ENCODE peak calls at places on chromosomes 1 and 21, in eight cellular contexts. U is astrocyte, K is left ventricle myocardium inferior, T is Caco-2, C is cardiac muscle cell, B is IMR-90, V is lung, G is heart right ventricle. D is an unnamed sample.

GRCh38 chr21:42358937-42359336 is 7.4 kb downstream of the TFF1 start:
- DNase-seq in C (no peak), B (no peak), U (no peak), T (no peak), V (no peak), G (no peak), K (no peak), D (no peak)

GRCh38 chr21:44820851-44821250 is 3.0 kb upstream of the SUMO3 start:
- DNase-seq in C (no peak), K (no peak), B (peak; percentile 60), V (no peak), T (no peak), U (no peak), G (no peak), D (no peak)

GRCh38 chr21:41411449-41412089 is 14.5 kb upstream of the MX1 start:
- DNase-seq in V (peak; percentile 78), K (no peak), T (no peak), G (peak; percentile 43), U (no peak), B (no peak), C (no peak), D (no peak)

GRCh38 chr1:227429447-227430359 is 111.4 kb upstream of the CDC42BPA start:
- DNase-seq in V (no peak), T (no peak), U (peak; percentile 42), C (no peak), K (no peak), G (peak; percentile 26), B (peak; percentile 61), D (no peak)

GRCh38 chr1:229620876-229621275 is 5.0 kb downstream of the TAF5L start:
- DNase-seq in V (no peak), C (no peak), G (no peak), U (peak; percentile 80), B (peak; percentile 54), T (no peak), K (no peak), D (no peak)

GRCh38 chr1:235160395-235160964 is 570 bp downstream of the RBM34 start:
- DNase-seq in G (no peak), K (no peak), U (peak; percentile 66), B (peak; percentile 64), V (no peak), T (no peak), C (peak; percentile 63), D (no peak)

GRCh38 chr1:76053021-76053420 is 21.5 kb upstream of the ST6GALNAC3 start:
- DNase-seq in C (peak; percentile 35), U (no peak), T (no peak), K (no peak), B (no peak), V (no peak), G (no peak), D (no peak)

GRCh38 chr1:243474906-243475305 is 219.1 kb downstream of the SDCCAG8 start:
- DNase-seq in K (no peak), C (no peak), V (no peak), G (no peak), U (no peak), T (no peak), B (no peak), D (no peak)

GRCh38 chr1:30749691-30750583 is 7.6 kb downstream of the LAPTM5 start:
- DNase-seq in T (no peak), G (no peak), B (no peak), V (no peak), U (no peak), C (no peak), K (no peak), D (no peak)

GRCh38 chr1:109091196-109092193 is 931 bp downstream of the TMEM167B start:
- DNase-seq in B (peak; percentile 75), U (peak; percentile 53), G (no peak), V (no peak), C (no peak), K (no peak), T (no peak), D (no peak)

DNA sequence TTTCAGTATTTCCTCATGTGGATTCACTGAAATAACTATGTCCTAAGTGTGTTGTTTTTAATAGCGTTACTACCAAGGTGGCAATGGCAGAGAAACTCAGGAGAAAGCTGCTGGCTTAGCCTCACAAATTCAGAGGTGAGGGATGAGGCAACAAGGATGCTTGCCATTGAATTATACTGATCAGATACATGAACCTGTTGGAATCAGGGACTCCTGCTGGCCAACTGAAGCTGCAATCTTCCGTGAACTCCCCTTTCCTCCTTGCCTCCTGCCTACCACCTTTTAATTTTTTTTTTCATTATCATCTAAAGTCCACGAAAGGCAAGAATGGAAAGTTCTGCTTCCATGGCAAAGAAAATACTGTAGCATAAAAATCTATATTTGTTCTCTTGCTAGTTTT is 254.7 kb downstream of the NFIA start:
- DNase-seq in U (no peak), V (no peak), C (no peak), B (no peak), K (no peak), G (no peak), T (no peak), D (no peak)
- TF ChIP-seq CTCF in U (no peak), V (no peak), C (peak; percentile 17), B (no peak), K (peak; percentile 34), G (no peak), T (no peak), D (peak; percentile 30)

DNA sequence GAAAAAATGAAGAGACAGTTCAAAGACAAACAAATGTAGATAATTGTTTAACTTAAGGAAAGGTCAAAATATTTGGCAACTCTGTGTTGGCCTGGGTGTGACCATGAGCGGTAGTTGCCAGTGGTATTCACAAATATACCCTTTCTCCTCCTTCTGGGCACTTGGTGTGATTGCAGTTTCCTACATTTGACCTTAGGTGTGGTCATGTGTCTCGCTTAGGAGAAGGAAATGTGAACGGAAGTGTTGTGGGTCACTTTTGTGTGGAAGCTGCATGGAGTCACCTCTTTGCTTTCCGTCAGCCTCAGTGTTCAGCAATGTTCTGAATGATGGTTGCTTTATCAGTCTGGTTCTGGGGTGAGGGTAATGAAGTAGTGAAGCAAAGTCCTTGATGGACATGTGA is 3.4 kb upstream of the PCSK9 start:
- DNase-seq in B (no peak), G (no peak), K (no peak), T (no peak), U (no peak), C (no peak), V (no peak), D (no peak)
- H3K27me3 ChIP-seq in B (peaks cover 75% of the 10 kb centered on the region), G (peaks cover 76% of the 10 kb centered on the region), K (peaks cover 82% of the 10 kb centered on the region), T (no peaks in the 10 kb centered on the region), U (peaks cover 74% of the 10 kb centered on the region), C (peaks cover 39% of the 10 kb centered on the region), V (no peaks in the 10 kb centered on the region), D (no peaks in the 10 kb centered on the region)

GRCh38 chr21:15425049-15425448 is 304.7 kb upstream of the USP25 start:
- DNase-seq in G (no peak), K (no peak), C (no peak), B (no peak), T (no peak), V (no peak), U (no peak), D (no peak)

GRCh38 chr21:15421521-15421920 is 308.3 kb upstream of the USP25 start:
- DNase-seq in B (no peak), V (no peak), C (no peak), K (no peak), U (peak; percentile 51), G (no peak), T (no peak), D (no peak)

GRCh38 chr21:15422761-15423160 is 307.0 kb upstream of the USP25 start:
- DNase-seq in T (no peak), C (no peak), G (no peak), B (peak; percentile 2), V (no peak), K (no peak), U (peak; percentile 98), D (no peak)

GRCh38 chr21:15421947-15422346 is 307.8 kb upstream of the USP25 start:
- DNase-seq in B (no peak), G (no peak), V (no peak), C (no peak), K (no peak), T (no peak), U (peak; percentile 70), D (no peak)

DNA sequence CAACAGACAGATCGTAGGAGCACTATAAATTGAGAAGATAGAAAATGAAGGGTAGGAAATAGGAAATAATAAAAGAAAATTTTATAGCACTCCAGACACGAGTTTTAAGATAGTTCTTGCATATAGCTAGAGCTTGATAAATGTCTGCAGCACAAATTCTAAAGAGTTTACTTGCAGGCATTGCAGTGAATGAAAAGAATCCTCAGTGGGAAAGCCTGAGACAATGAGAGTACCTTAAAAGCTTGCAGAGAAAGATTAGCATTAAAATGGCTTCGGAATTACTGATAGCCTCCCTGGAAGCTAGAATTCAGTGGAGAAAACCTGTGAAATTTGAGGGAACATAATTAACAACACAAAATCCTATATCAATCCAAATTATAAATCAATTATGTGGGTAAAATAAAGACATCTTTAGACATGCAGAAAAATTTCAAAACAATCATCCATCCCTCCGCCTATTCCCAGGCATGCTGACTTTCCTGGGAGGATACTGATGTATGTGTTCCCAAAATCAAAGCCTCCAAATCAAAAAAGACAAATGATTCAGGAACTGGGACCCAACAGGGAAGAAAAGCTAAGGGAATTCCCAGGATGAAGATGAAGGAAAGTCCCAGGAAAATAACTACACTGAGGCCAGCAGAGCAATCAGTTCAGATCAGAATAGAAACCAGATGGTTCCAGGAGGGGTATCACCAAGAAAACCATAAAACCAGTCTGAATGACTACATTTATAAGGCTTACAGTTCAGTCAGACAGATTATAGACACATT is 305.9 kb upstream of the USP25 start:
- DNase-seq in U (no peak), G (no peak), V (no peak), T (no peak), C (no peak), B (no peak), K (no peak), D (no peak)
- TF ChIP-seq CTCF in U (no peak), G (no peak), V (no peak), T (no peak), C (no peak), B (no peak), K (no peak), D (no peak)

GRCh38 chr21:36135391-36136094 is 664 bp downstream of the CBR3 start:
- DNase-seq in T (peak; percentile 46), U (peak; percentile 72), V (peak; percentile 59), C (peak; percentile 52), B (peak; percentile 83), K (peak; percentile 83), G (peak; percentile 83), D (no peak)
- H3K27me3 ChIP-seq in T (no peaks in the 10 kb centered on the region), U (no peaks in the 10 kb centered on the region), V (no peaks in the 10 kb centered on the region), C (peaks cover 86% of the 10 kb centered on the region), B (no peaks in the 10 kb centered on the region), K (no peaks in the 10 kb centered on the region), G (peaks cover 4% of the 10 kb centered on the region), D (no peaks in the 10 kb centered on the region)

GRCh38 chr1:165869343-165869742 is 41.9 kb downstream of the UCK2 start:
- DNase-seq in G (no peak), K (no peak), U (no peak), B (no peak), V (no peak), T (no peak), C (no peak), D (no peak)
- TF ChIP-seq CTCF in G (no peak), K (no peak), U (peak; percentile 15), B (peak; percentile 29), V (no peak), T (peak; percentile 18), C (peak; percentile 19), D (no peak)